ENCODE peak calls at places on chromosomes 7 and 10, in nine cellular contexts. G is NK-92 treated with Interleukin-12 subunit alpha and Interleukin-12 subunit beta, amount 100 ng/mL, for 24 hours; X is activated CD4-positive, alpha-beta T cell treated with anti-CD3 and anti-CD28 coated beads, Interleukin-2, amount 50 U/mL, for 4 hours; B is activated CD8-positive, alpha-beta T cell treated with anti-CD3 and anti-CD28 coated beads, Interleukin-2, amount 10 ng/mL, durations not matched to agents 7 days and 5 days; M is HS-5; J is kidney tubule cell; W is left ventricle myocardium inferior; Q is HEK293T; Z is naive thymus-derived CD4-positive, alpha-beta T cell. V is an unnamed sample.

GRCh38 chr10:99396471-99396870 is 34.0 kb downstream of the GOT1 start:
- DNase-seq in G (no peak), X (no peak), B (no peak), M (peak), J (no peak), W (no peak), Q (no peak), Z (no peak), V (no peak)

GRCh38 chr7:6232534-6232933 is 39.9 kb downstream of the CYTH3 start:
- DNase-seq in G (no peak), X (no peak), B (no peak), M (no peak), J (no peak), W (peak), Q (no peak), Z (no peak), V (no peak)

GRCh38 chr10:49532461-49532860 is 6.5 kb downstream of the ERCC6 start:
- DNase-seq in G (no peak), X (no peak), B (no peak), M (no peak), J (no peak), W (no peak), Q (no peak), Z (no peak), V (no peak)

GRCh38 chr10:66259836-66260235 is 666.0 kb upstream of the LRRTM3 start:
- DNase-seq in G (no peak), X (no peak), B (no peak), M (no peak), J (no peak), W (no peak), Q (no peak), Z (no peak), V (no peak)

GRCh38 chr10:101565370-101565900 is 22.6 kb downstream of the POLL start:
- DNase-seq in G (no peak), X (no peak), B (no peak), M (no peak), J (no peak), W (no peak), Q (no peak), Z (no peak), V (peak)

GRCh38 chr10:103800789-103801540 is 54.4 kb downstream of the SH3PXD2A start:
- DNase-seq in G (peak), X (peak), B (peak), M (no peak), J (no peak), W (no peak), Q (no peak), Z (no peak), V (no peak)

GRCh38 chr7:116770941-116771340 is 91.4 kb upstream of the CAPZA2 start:
- DNase-seq in G (no peak), X (no peak), B (no peak), M (no peak), J (no peak), W (no peak), Q (no peak), Z (no peak), V (no peak)

GRCh38 chr7:113710310-113711106 is 208.3 kb downstream of the PPP1R3A start:
- DNase-seq in G (no peak), X (no peak), B (peak), M (peak), J (peak), W (no peak), Q (peak), Z (peak), V (no peak)

GRCh38 chr7:129569811-129570215 is 41.7 kb upstream of the NRF1 start:
- DNase-seq in G (no peak), X (no peak), B (no peak), M (peak), J (peak), W (no peak), Q (no peak), Z (no peak), V (no peak)

GRCh38 chr10:125792342-125793063 is 16.9 kb upstream of the MMP21 start:
- DNase-seq in G (no peak), X (no peak), B (no peak), M (no peak), J (no peak), W (no peak), Q (no peak), Z (no peak), V (no peak)

GRCh38 chr7:94183289-94183749 is 179.2 kb upstream of the BET1 start:
- DNase-seq in G (peak), X (no peak), B (no peak), M (peak), J (peak), W (no peak), Q (no peak), Z (no peak), V (no peak)

GRCh38 chr7:79612903-79613302 is 159.4 kb upstream of the MAGI2 start:
- DNase-seq in G (no peak), X (no peak), B (no peak), M (no peak), J (no peak), W (no peak), Q (no peak), Z (no peak), V (no peak)

GRCh38 chr10:131653550-131654470 is 247.0 kb upstream of the PPP2R2D start:
- DNase-seq in G (no peak), X (no peak), B (no peak), M (no peak), J (peak), W (no peak), Q (no peak), Z (no peak), V (no peak)

GRCh38 chr7:21960922-21961321 is 15.2 kb upstream of the CDCA7L start:
- DNase-seq in G (no peak), X (no peak), B (no peak), M (peak), J (peak), W (no peak), Q (no peak), Z (no peak), V (no peak)

GRCh38 chr7:74479961-74480829 is 26.5 kb downstream of the GTF2IRD1 start:
- DNase-seq in G (no peak), X (no peak), B (no peak), M (no peak), J (peak), W (peak), Q (no peak), Z (no peak), V (peak)

GRCh38 chr10:52621635-52622079 is 150.9 kb downstream of the MBL2 start:
- DNase-seq in G (no peak), X (no peak), B (no peak), M (peak), J (no peak), W (no peak), Q (no peak), Z (no peak), V (no peak)

GRCh38 chr7:136399378-136399777 is 422.2 kb upstream of the MTPN start:
- DNase-seq in G (no peak), X (no peak), B (no peak), M (no peak), J (no peak), W (no peak), Q (no peak), Z (no peak), V (no peak)

GRCh38 chr10:95906675-95907453 is 911 bp upstream of the CC2D2B start:
- DNase-seq in G (peak), X (peak), B (peak), M (peak), J (peak), W (peak), Q (peak), Z (peak), V (peak)

GRCh38 chr10:129491123-129491734 is 24.2 kb downstream of the MGMT start:
- DNase-seq in G (no peak), X (no peak), B (no peak), M (no peak), J (peak), W (no peak), Q (no peak), Z (no peak), V (no peak)

GRCh38 chr7:103727982-103728610 is 261.4 kb downstream of the RELN start:
- DNase-seq in G (no peak), X (no peak), B (no peak), M (no peak), J (no peak), W (no peak), Q (no peak), Z (no peak), V (no peak)

GRCh38 chr7:34191766-34192550 is 286.6 kb downstream of the BMPER start:
- DNase-seq in G (no peak), X (no peak), B (no peak), M (no peak), J (no peak), W (no peak), Q (no peak), Z (no peak), V (no peak)

GRCh38 chr10:3802526-3803002 is 17.6 kb upstream of the KLF6 start:
- DNase-seq in G (no peak), X (no peak), B (no peak), M (no peak), J (no peak), W (no peak), Q (no peak), Z (no peak), V (no peak)

GRCh38 chr10:37747081-37747480 is 110.3 kb downstream of the ZNF248 start:
- DNase-seq in G (no peak), X (no peak), B (no peak), M (no peak), J (no peak), W (no peak), Q (no peak), Z (no peak), V (no peak)

GRCh38 chr7:46153951-46154787 is 233.1 kb upstream of the IGFBP3 start:
- DNase-seq in G (peak), X (no peak), B (no peak), M (no peak), J (peak), W (no peak), Q (no peak), Z (no peak), V (no peak)

GRCh38 chr10:4656576-4657194 is 169.3 kb upstream of the AKR1E2 start:
- DNase-seq in G (no peak), X (peak), B (peak), M (no peak), J (peak), W (peak), Q (peak), Z (peak), V (peak)

GRCh38 chr10:1628757-1629156 is 108.6 kb downstream of the ADARB2 start:
- DNase-seq in G (no peak), X (no peak), B (no peak), M (no peak), J (no peak), W (no peak), Q (no peak), Z (no peak), V (peak)

GRCh38 chr10:89916481-89916880 is 215.1 kb downstream of the KIF20B start:
- DNase-seq in G (no peak), X (no peak), B (no peak), M (peak), J (no peak), W (no peak), Q (no peak), Z (no peak), V (no peak)

V was measured in sigmoid colon.